ENCODE peak calls at places on chromosomes 11 and 22, in eight cellular contexts. V, R, S, X, H, O, C and P are unnamed samples.

GRCh38 chr11:289706-290620 is 1.0 kb downstream of the PGGHG start:
- DNase-seq in V (no peak), R (no peak), S (no peak), X (no peak), H (no peak), O (peak), C (no peak), P (no peak)

GRCh38 chr11:34366522-34366921 is 8.7 kb upstream of the ABTB2 start:
- DNase-seq in V (peak), R (no peak), S (no peak), X (no peak), H (peak), O (peak), C (peak), P (peak)

GRCh38 chr11:16226245-16226644 is 130.1 kb downstream of the SOX6 start:
- DNase-seq in V (peak), R (no peak), S (no peak), X (no peak), H (peak), O (peak), C (no peak), P (no peak)

GRCh38 chr11:62081378-62082291 is 42.2 kb upstream of the INCENP start:
- DNase-seq in V (peak), R (peak), S (peak), X (peak), H (peak), O (peak), C (peak), P (peak)

GRCh38 chr11:122375687-122376399 is 259.8 kb upstream of the BLID start:
- DNase-seq in V (no peak), R (peak), S (no peak), X (peak), H (no peak), O (no peak), C (peak), P (no peak)

GRCh38 chr22:23521442-23522113 is 58.5 kb downstream of the IGLL1 start:
- DNase-seq in V (peak), R (peak), S (no peak), X (peak), H (peak), O (peak), C (peak), P (peak)

GRCh38 chr22:26579331-26579886 is 10.5 kb downstream of the TPST2 start:
- DNase-seq in V (no peak), R (peak), S (no peak), X (no peak), H (no peak), O (no peak), C (no peak), P (no peak)

GRCh38 chr22:46108564-46109473 is 41.5 kb upstream of the PPARA start:
- DNase-seq in V (peak), R (no peak), S (no peak), X (no peak), H (peak), O (peak), C (no peak), P (peak)

GRCh38 chr22:44191036-44191454 is 10.3 kb downstream of the PARVG start:
- DNase-seq in V (no peak), R (no peak), S (no peak), X (no peak), H (no peak), O (no peak), C (no peak), P (no peak)

GRCh38 chr11:114075343-114075610 is 15.8 kb downstream of the ZBTB16 start:
- DNase-seq in V (no peak), R (no peak), S (no peak), X (no peak), H (no peak), O (no peak), C (no peak), P (no peak)

GRCh38 chr22:39959640-39960447 is at the start of gene TMA7B:
- DNase-seq in V (peak), R (no peak), S (no peak), X (peak), H (no peak), O (peak), C (no peak), P (peak)

GRCh38 chr11:11391796-11392195 is 38.7 kb upstream of the CSNK2A3 start:
- DNase-seq in V (no peak), R (no peak), S (peak), X (no peak), H (no peak), O (no peak), C (peak), P (no peak)

GRCh38 chr11:82043316-82043715 is 690.3 kb downstream of the FAM181B start:
- DNase-seq in V (no peak), R (no peak), S (no peak), X (no peak), H (no peak), O (no peak), C (no peak), P (no peak)

GRCh38 chr22:23150762-23151161 is 5.5 kb downstream of the RAB36 start:
- DNase-seq in V (no peak), R (no peak), S (no peak), X (no peak), H (no peak), O (no peak), C (no peak), P (no peak)

GRCh38 chr11:9459573-9460321 is 1.1 kb upstream of the ZNF143 start:
- DNase-seq in V (peak), R (no peak), S (no peak), X (no peak), H (peak), O (peak), C (peak), P (peak)

GRCh38 chr11:82398300-82398815 is 335.3 kb downstream of the FAM181B start:
- DNase-seq in V (no peak), R (no peak), S (no peak), X (no peak), H (peak), O (no peak), C (no peak), P (no peak)

GRCh38 chr11:235998-236773 is at the start of gene SIRT3:
- DNase-seq in V (peak), R (peak), S (peak), X (peak), H (peak), O (peak), C (peak), P (peak)

GRCh38 chr11:132260636-132261035 is 890.2 kb downstream of the NTM start:
- DNase-seq in V (no peak), R (no peak), S (no peak), X (no peak), H (no peak), O (no peak), C (no peak), P (no peak)

GRCh38 chr22:50016308-50016987 is 3.9 kb upstream of the IL17REL start:
- DNase-seq in V (no peak), R (no peak), S (no peak), X (no peak), H (no peak), O (peak), C (no peak), P (no peak)

GRCh38 chr11:12430912-12431311 is 53.5 kb downstream of the PARVA start:
- DNase-seq in V (no peak), R (no peak), S (no peak), X (no peak), H (peak), O (no peak), C (no peak), P (no peak)

GRCh38 chr11:130634981-130635473 is 186.6 kb downstream of the ADAMTS15 start:
- DNase-seq in V (no peak), R (no peak), S (peak), X (no peak), H (peak), O (no peak), C (no peak), P (no peak)

GRCh38 chr11:100709233-100709999 is 22.3 kb downstream of the ARHGAP42 start:
- DNase-seq in V (peak), R (no peak), S (no peak), X (no peak), H (no peak), O (no peak), C (peak), P (no peak)

GRCh38 chr11:123454060-123454651 is 24.1 kb downstream of the GRAMD1B start:
- DNase-seq in V (no peak), R (no peak), S (no peak), X (no peak), H (no peak), O (no peak), C (peak), P (no peak)

GRCh38 chr22:19656541-19657251 is 57.6 kb upstream of the SEPTIN5 start:
- DNase-seq in V (no peak), R (no peak), S (no peak), X (no peak), H (no peak), O (no peak), C (no peak), P (no peak)
- TF ChIP-seq CTCF in V (no peak), R (no peak), S (no peak), X (no peak), H (no peak), O (no peak), C (no peak), P (no peak)

DNA sequence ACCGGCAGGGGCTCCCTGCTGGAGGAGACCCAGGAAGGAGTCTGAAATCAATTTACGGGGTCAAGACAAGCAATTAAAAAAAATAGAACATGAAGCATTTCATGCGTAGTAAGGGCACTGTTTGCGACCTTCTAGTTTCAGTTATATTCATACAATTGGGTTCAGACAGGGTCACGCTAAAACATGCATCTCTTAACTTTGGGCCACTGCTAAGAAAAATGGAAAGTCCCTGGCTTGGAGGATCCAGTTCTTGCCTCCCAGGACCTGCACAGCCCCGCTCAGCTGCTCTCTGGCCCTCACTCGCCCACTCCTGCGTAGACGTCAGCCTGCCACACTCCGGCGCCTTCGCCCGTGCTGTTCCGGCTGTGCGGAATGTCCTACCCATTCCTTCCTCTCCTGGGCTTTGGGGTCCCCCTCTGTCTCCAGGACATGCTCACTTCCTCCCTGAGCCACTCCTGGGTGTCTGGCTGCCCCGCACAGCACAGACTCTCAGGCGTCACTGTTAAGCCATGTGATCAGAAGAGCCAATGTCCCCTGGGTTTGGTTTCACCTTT is 12.8 kb downstream of the NFAM1 start:
- DNase-seq in V (no peak), R (peak), S (no peak), X (no peak), H (no peak), O (no peak), C (no peak), P (no peak)
- TF ChIP-seq POLR2AphosphoS5 in V (no peak), R (no peak), S (no peak), X (no peak), H (no peak), O (no peak), C (no peak), P (no peak)

GRCh38 chr11:8317164-8317563 is 53.5 kb upstream of the LMO1 start:
- DNase-seq in V (no peak), R (no peak), S (no peak), X (no peak), H (no peak), O (no peak), C (no peak), P (no peak)
- TF ChIP-seq REST in V (no peak), R (no peak), S (no peak), X (no peak), H (no peak), O (no peak), C (no peak), P (no peak)

DNA sequence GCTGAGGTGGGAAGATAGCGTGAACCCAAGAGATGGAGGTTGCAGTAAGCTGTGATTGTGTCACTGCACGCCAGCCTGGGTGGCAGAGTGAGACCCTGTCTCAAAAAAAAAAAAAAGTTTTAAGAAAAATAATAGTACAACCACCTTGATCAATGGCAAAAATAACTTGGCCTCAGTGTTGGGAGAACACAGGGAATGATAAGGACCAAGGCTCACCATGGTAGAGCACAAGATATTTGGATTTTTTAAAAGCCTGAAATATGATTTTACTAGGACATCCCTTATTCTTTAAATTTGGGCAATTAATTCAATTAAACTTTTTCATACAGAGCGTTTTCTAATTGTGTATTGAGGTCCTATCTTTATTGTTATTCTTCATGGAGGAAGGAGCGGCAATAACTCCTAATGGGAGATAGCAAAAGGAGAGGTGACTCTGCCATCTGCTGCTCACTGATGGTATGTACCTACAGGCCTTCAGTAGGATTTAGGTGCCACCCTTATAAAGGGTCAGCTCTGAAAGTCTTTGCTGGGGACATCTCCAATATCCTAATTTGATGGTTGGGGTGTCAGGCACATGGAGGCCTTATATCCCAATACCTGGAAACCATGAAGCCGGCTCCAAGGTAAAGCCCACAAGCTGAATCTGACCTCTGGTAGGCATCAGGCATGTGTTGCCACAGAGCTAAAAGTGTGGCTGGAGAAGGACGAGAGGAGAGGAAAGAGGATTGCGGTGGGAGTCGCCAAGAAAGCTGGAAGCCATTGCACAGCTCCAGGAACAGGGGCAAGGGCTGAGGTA is 21.9 kb upstream of the POLD3 start:
- DNase-seq in V (peak), R (no peak), S (peak), X (peak), H (peak), O (peak), C (peak), P (peak)
- TF ChIP-seq CTCF in V (peak), R (peak), S (peak), X (peak), H (peak), O (peak), C (peak), P (peak)

GRCh38 chr22:30314918-30315317 is 11.8 kb downstream of the TBC1D10A start:
- DNase-seq in V (peak), R (peak), S (no peak), X (peak), H (no peak), O (no peak), C (no peak), P (no peak)
- TF ChIP-seq POLR2AphosphoS5 in V (no peak), R (no peak), S (no peak), X (no peak), H (no peak), O (no peak), C (no peak), P (no peak)

DNA sequence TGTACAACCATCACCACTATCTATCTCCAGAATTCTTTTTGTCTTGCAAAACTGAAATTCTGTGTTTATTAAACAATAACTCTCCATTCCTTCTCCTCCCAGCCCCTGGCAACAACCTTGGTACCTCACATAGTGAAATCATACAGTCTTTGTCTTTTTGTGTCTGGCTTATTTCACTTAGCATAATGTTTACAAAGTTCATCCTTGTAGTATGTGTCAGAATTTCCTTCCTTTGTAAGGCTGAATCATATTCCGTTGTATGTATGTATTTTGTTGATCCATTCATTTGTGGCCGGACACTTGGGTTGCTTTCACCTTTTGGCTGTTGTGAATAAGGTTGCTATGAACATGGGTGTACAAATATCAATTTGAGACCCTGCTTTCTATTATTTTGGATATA is 243.7 kb upstream of the TBCEL start:
- DNase-seq in V (no peak), R (no peak), S (peak), X (no peak), H (no peak), O (no peak), C (no peak), P (no peak)
- TF ChIP-seq REST in V (no peak), R (no peak), S (no peak), X (no peak), H (no peak), O (no peak), C (no peak), P (no peak)